ENCODE peak calls at places on chromosome 6, in five cellular contexts. One of them, this sample, is unnamed. For H3K9me3, the result is how much of the 10 kb centered on the place peaks cover.

GRCh38 chr6:107655245-107655644 is 165.3 kb downstream of the SOBP start:
- DNase-seq in tibial artery: no peak
- DNase-seq in body of pancreas: no peak
- DNase-seq in endothelial cell of umbilical vein: peak
- DNase-seq in uterus: no peak
- DNase-seq in this sample: no peak

GRCh38 chr6:165733487-165733791 is 70.4 kb upstream of the PDE10A start:
- DNase-seq in tibial artery: no peak
- DNase-seq in uterus: no peak
- DNase-seq in body of pancreas: no peak
- DNase-seq in endothelial cell of umbilical vein: no peak
- DNase-seq in this sample: no peak

GRCh38 chr6:4435981-4436445 is 300.6 kb upstream of the ECI2 start:
- DNase-seq in tibial artery: no peak
- DNase-seq in uterus: no peak
- DNase-seq in body of pancreas: no peak
- DNase-seq in endothelial cell of umbilical vein: no peak
- DNase-seq in this sample: no peak

GRCh38 chr6:158707826-158708225 is 58.0 kb downstream of the SYTL3 start:
- DNase-seq in body of pancreas: no peak
- DNase-seq in endothelial cell of umbilical vein: no peak
- DNase-seq in tibial artery: no peak
- DNase-seq in uterus: no peak
- DNase-seq in this sample: no peak

GRCh38 chr6:79413562-79414002 is 123.6 kb downstream of the LCA5 start:
- DNase-seq in body of pancreas: no peak
- DNase-seq in endothelial cell of umbilical vein: no peak
- DNase-seq in tibial artery: no peak
- DNase-seq in uterus: no peak
- DNase-seq in this sample: no peak

GRCh38 chr6:32974541-32975308 is 6.3 kb downstream of the BRD2 start:
- DNase-seq in uterus: no peak
- DNase-seq in endothelial cell of umbilical vein: no peak
- DNase-seq in tibial artery: no peak
- DNase-seq in body of pancreas: no peak
- DNase-seq in this sample: no peak

GRCh38 chr6:17501442-17501841 is 98.7 kb upstream of the FAM8A1 start:
- DNase-seq in tibial artery: no peak
- DNase-seq in uterus: no peak
- DNase-seq in body of pancreas: no peak
- DNase-seq in endothelial cell of umbilical vein: no peak
- DNase-seq in this sample: no peak

GRCh38 chr6:109076421-109076820 is 18.2 kb downstream of the SESN1 start:
- DNase-seq in tibial artery: no peak
- DNase-seq in uterus: no peak
- DNase-seq in body of pancreas: no peak
- DNase-seq in endothelial cell of umbilical vein: peak
- DNase-seq in this sample: no peak

GRCh38 chr6:116363759-116364158 is 7.0 kb upstream of the DSE start:
- DNase-seq in body of pancreas: no peak
- DNase-seq in endothelial cell of umbilical vein: peak
- DNase-seq in tibial artery: no peak
- DNase-seq in uterus: no peak
- DNase-seq in this sample: no peak

GRCh38 chr6:118783931-118784528 is 109.9 kb upstream of the ASF1A start:
- DNase-seq in tibial artery: no peak
- DNase-seq in endothelial cell of umbilical vein: no peak
- DNase-seq in uterus: no peak
- DNase-seq in body of pancreas: no peak
- DNase-seq in this sample: no peak

GRCh38 chr6:122033564-122034181 is 365.8 kb upstream of the HSF2 start:
- DNase-seq in tibial artery: no peak
- DNase-seq in endothelial cell of umbilical vein: peak
- DNase-seq in uterus: no peak
- DNase-seq in body of pancreas: peak
- DNase-seq in this sample: no peak

GRCh38 chr6:108666656-108667260 is 106.0 kb downstream of the FOXO3 start:
- DNase-seq in body of pancreas: no peak
- DNase-seq in uterus: no peak
- DNase-seq in endothelial cell of umbilical vein: no peak
- DNase-seq in tibial artery: no peak
- DNase-seq in this sample: no peak

GRCh38 chr6:34953084-34954025 is 64.3 kb downstream of the ANKS1A start:
- DNase-seq in body of pancreas: peak
- DNase-seq in uterus: no peak
- DNase-seq in tibial artery: no peak
- DNase-seq in endothelial cell of umbilical vein: peak
- DNase-seq in this sample: no peak

GRCh38 chr6:56199956-56200355 is 47.4 kb downstream of the COL21A1 start:
- DNase-seq in tibial artery: no peak
- DNase-seq in body of pancreas: no peak
- DNase-seq in uterus: no peak
- DNase-seq in endothelial cell of umbilical vein: no peak
- DNase-seq in this sample: no peak

GRCh38 chr6:42505377-42505702 is 53.6 kb upstream of the TRERF1 start:
- DNase-seq in uterus: no peak
- DNase-seq in tibial artery: no peak
- DNase-seq in body of pancreas: no peak
- DNase-seq in endothelial cell of umbilical vein: peak
- DNase-seq in this sample: no peak

GRCh38 chr6:158043008-158043407 is 61.3 kb downstream of the SYNJ2 start:
- DNase-seq in uterus: no peak
- DNase-seq in body of pancreas: no peak
- DNase-seq in endothelial cell of umbilical vein: no peak
- DNase-seq in tibial artery: peak
- DNase-seq in this sample: peak

GRCh38 chr6:12569646-12570045 is 146.9 kb upstream of the PHACTR1 start:
- DNase-seq in endothelial cell of umbilical vein: no peak
- DNase-seq in tibial artery: no peak
- DNase-seq in uterus: no peak
- DNase-seq in body of pancreas: no peak
- DNase-seq in this sample: no peak

GRCh38 chr6:36290668-36291620 is 21.1 kb downstream of the PNPLA1 start:
- DNase-seq in tibial artery: no peak
- DNase-seq in body of pancreas: peak
- DNase-seq in endothelial cell of umbilical vein: peak
- DNase-seq in uterus: no peak
- DNase-seq in this sample: no peak

GRCh38 chr6:26195924-26196845 is 109.0 kb downstream of the HFE start:
- DNase-seq in tibial artery: no peak
- DNase-seq in uterus: no peak
- DNase-seq in endothelial cell of umbilical vein: peak
- DNase-seq in body of pancreas: no peak
- DNase-seq in this sample: no peak

GRCh38 chr6:130890531-130890950 is 63.3 kb downstream of the SMLR1 start:
- DNase-seq in endothelial cell of umbilical vein: no peak
- DNase-seq in body of pancreas: no peak
- DNase-seq in tibial artery: no peak
- DNase-seq in uterus: no peak
- DNase-seq in this sample: no peak

GRCh38 chr6:51854347-51854746 is 233.1 kb downstream of the PKHD1 start:
- DNase-seq in uterus: no peak
- DNase-seq in endothelial cell of umbilical vein: no peak
- DNase-seq in body of pancreas: no peak
- DNase-seq in tibial artery: no peak
- DNase-seq in this sample: no peak

GRCh38 chr6:96631248-96631647 is 68.3 kb downstream of the FHL5 start:
- DNase-seq in tibial artery: no peak
- DNase-seq in endothelial cell of umbilical vein: no peak
- DNase-seq in uterus: no peak
- DNase-seq in body of pancreas: no peak
- DNase-seq in this sample: no peak

GRCh38 chr6:93417421-93417996 is 1.9 kb downstream of the EPHA7 start:
- DNase-seq in tibial artery: no peak
- DNase-seq in endothelial cell of umbilical vein: peak
- DNase-seq in body of pancreas: no peak
- DNase-seq in uterus: no peak
- DNase-seq in this sample: no peak

GRCh38 chr6:89314692-89315091 is 407 bp downstream of the GABRR2 start:
- DNase-seq in uterus: no peak
- DNase-seq in endothelial cell of umbilical vein: no peak
- DNase-seq in body of pancreas: no peak
- DNase-seq in tibial artery: no peak
- DNase-seq in this sample: no peak

GRCh38 chr6:30295844-30296243 is 30.9 kb upstream of the TRIM39 start:
- DNase-seq in tibial artery: no peak
- DNase-seq in uterus: no peak
- DNase-seq in body of pancreas: no peak
- DNase-seq in endothelial cell of umbilical vein: no peak
- DNase-seq in this sample: no peak
- H3K9me3 ChIP-seq in tibial artery: under half
- H3K9me3 ChIP-seq in uterus: under half
- H3K9me3 ChIP-seq in body of pancreas: under half
- H3K9me3 ChIP-seq in endothelial cell of umbilical vein: under half
- H3K9me3 ChIP-seq in this sample: under half

GRCh38 chr6:7154341-7155139 is 46.8 kb downstream of the RREB1 start:
- DNase-seq in body of pancreas: no peak
- DNase-seq in tibial artery: no peak
- DNase-seq in uterus: no peak
- DNase-seq in endothelial cell of umbilical vein: no peak
- DNase-seq in this sample: no peak
- H3K4me3 ChIP-seq in body of pancreas: no peak
- H3K4me3 ChIP-seq in tibial artery: no peak
- H3K4me3 ChIP-seq in uterus: no peak
- H3K4me3 ChIP-seq in endothelial cell of umbilical vein: no peak
- H3K4me3 ChIP-seq in this sample: no peak

GRCh38 chr6:16336056-16336810 is 97.8 kb downstream of the GMPR start:
- DNase-seq in endothelial cell of umbilical vein: peak
- DNase-seq in tibial artery: no peak
- DNase-seq in body of pancreas: no peak
- DNase-seq in uterus: no peak
- DNase-seq in this sample: no peak
- H3K9me3 ChIP-seq in endothelial cell of umbilical vein: under half
- H3K9me3 ChIP-seq in tibial artery: under half
- H3K9me3 ChIP-seq in body of pancreas: under half
- H3K9me3 ChIP-seq in uterus: under half
- H3K9me3 ChIP-seq in this sample: under half

GRCh38 chr6:99519446-99519845 is 4.2 kb upstream of the USP45 start:
- DNase-seq in endothelial cell of umbilical vein: no peak
- DNase-seq in tibial artery: no peak
- DNase-seq in uterus: no peak
- DNase-seq in body of pancreas: no peak
- DNase-seq in this sample: no peak

GRCh38 chr6:99512033-99512432 is 3.2 kb downstream of the USP45 start:
- DNase-seq in tibial artery: no peak
- DNase-seq in uterus: no peak
- DNase-seq in endothelial cell of umbilical vein: no peak
- DNase-seq in body of pancreas: no peak
- DNase-seq in this sample: no peak

DNA sequence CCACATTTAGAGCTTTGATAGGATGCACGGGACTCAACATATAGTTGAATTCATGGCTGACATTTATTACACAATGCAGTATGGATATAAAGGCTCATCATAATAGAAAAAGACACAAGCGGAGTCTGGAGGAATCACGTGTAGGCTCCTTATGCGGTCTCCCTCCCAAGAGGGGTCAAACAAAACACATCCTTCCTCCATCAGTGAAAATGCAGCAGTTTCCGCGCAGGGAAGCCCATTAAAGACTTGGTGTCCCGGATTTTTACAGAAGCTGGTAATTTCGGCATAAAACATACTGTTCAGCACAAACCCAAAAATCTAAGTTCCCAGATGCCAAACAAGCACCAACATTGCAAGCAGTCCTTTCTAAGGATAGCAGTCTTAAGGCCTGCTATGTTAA is 1.1 kb downstream of the USP45 start:
- DNase-seq in tibial artery: no peak
- DNase-seq in endothelial cell of umbilical vein: peak
- DNase-seq in body of pancreas: no peak
- DNase-seq in uterus: no peak
- DNase-seq in this sample: no peak
- H3K4me3 ChIP-seq in tibial artery: peak
- H3K4me3 ChIP-seq in endothelial cell of umbilical vein: peak
- H3K4me3 ChIP-seq in body of pancreas: no peak
- H3K4me3 ChIP-seq in uterus: peak
- H3K4me3 ChIP-seq in this sample: peak